ENCODE peak calls at places on chromosomes 4 and X, in five cellular contexts. M is MCF 10A, J is B cell, B is SW480, Q is lower leg skin. G is an unnamed sample.

GRCh38 chr4:26819026-26819425 is 41.6 kb upstream of the STIM2 start:
- DNase-seq in M (no peak), J (no peak), B (no peak), Q (no peak), G (no peak)

GRCh38 chr4:66565796-66566195 is 895.5 kb upstream of the EPHA5 start:
- DNase-seq in M (no peak), J (no peak), B (no peak), Q (no peak), G (no peak)

GRCh38 chr4:183417356-183417755 is 27.1 kb upstream of the CDKN2AIP start:
- DNase-seq in M (no peak), J (no peak), B (no peak), Q (no peak), G (no peak)

GRCh38 chr4:152243890-152244595 is 291.8 kb downstream of the FBXW7 start:
- DNase-seq in M (no peak), J (no peak), B (no peak), Q (no peak), G (no peak)

GRCh38 chr4:25927361-25928040 is 13.5 kb downstream of the SMIM20 start:
- DNase-seq in M (no peak), J (no peak), B (no peak), Q (no peak), G (no peak)

GRCh38 chrX:72532371-72532770 is 40.3 kb downstream of the HDAC8 start:
- DNase-seq in M (no peak), J (no peak), B (no peak), Q (no peak), G (no peak)

GRCh38 chrX:43718081-43718480 is 62.0 kb downstream of the MAOA start:
- DNase-seq in M (no peak), J (no peak), B (peak; percentile 0), Q (no peak), G (no peak)

GRCh38 chr4:119580293-119580692 is 48.3 kb downstream of the PDE5A start:
- DNase-seq in M (no peak), J (no peak), B (no peak), Q (no peak), G (no peak)

GRCh38 chr4:87409420-87409939 is 12.9 kb upstream of the NUDT9 start:
- DNase-seq in M (no peak), J (no peak), B (no peak), Q (no peak), G (no peak)

GRCh38 chrX:8629871-8630270 is 102.1 kb downstream of the ANOS1 start:
- DNase-seq in M (peak; percentile 51), J (no peak), B (no peak), Q (no peak), G (no peak)

GRCh38 chr4:30396772-30397475 is 323.2 kb upstream of the PCDH7 start:
- DNase-seq in M (peak; percentile 63), J (no peak), B (no peak), Q (no peak), G (no peak)

GRCh38 chrX:30504309-30504708 is 73.3 kb downstream of the TASL start:
- DNase-seq in M (peak; percentile 52), J (no peak), B (peak; percentile 10), Q (no peak), G (peak; percentile 24)

GRCh38 chr4:13722649-13723048 is 95.1 kb upstream of the BOD1L1 start:
- DNase-seq in M (no peak), J (no peak), B (no peak), Q (no peak), G (no peak)

GRCh38 chrX:40171513-40172168 is 73.9 kb upstream of the BCOR start:
- DNase-seq in M (no peak), J (peak; percentile 62), B (no peak), Q (no peak), G (no peak)